ENCODE peak calls at places on chromosomes 4 and X, in seven cellular contexts. F is CD4-positive, alpha-beta T cell; R is testis; H is PC-3; N is dorsolateral prefrontal cortex; K is coronary artery; P is brain microvascular endothelial cell. J is an unnamed sample.

GRCh38 chr4:142550955-142551354 is 295.1 kb downstream of the INPP4B start:
- DNase-seq in H (peak), R (no peak), F (no peak), N (no peak), P (no peak), K (no peak), J (no peak)

GRCh38 chrX:46803140-46803539 is 33.7 kb upstream of the RP2 start:
- DNase-seq in F (no peak), K (no peak), N (no peak), P (no peak), H (peak), R (no peak), J (no peak)

GRCh38 chrX:14497184-14497666 is 32.1 kb upstream of the GLRA2 start:
- DNase-seq in K (no peak), N (no peak), R (no peak), H (no peak), P (peak), F (no peak), J (no peak)

GRCh38 chr4:183388777-183389176 is 55.7 kb upstream of the CDKN2AIP start:
- DNase-seq in H (no peak), R (no peak), N (no peak), P (no peak), K (no peak), F (no peak), J (no peak)

GRCh38 chr4:179372746-179373145 is 1930.5 kb upstream of the AGA start:
- DNase-seq in N (no peak), K (no peak), F (no peak), P (no peak), R (no peak), H (no peak), J (no peak)

GRCh38 chr4:182014989-182015388 is 228.2 kb upstream of the TENM3 start:
- DNase-seq in R (no peak), F (no peak), K (no peak), H (no peak), N (no peak), P (no peak), J (no peak)

GRCh38 chrX:102067966-102068723 is 57.3 kb upstream of the TCEAL2 start:
- DNase-seq in H (peak), P (peak), R (peak), N (no peak), K (no peak), F (no peak), J (no peak)

GRCh38 chrX:39675619-39676018 is 422.1 kb downstream of the BCOR start:
- DNase-seq in N (no peak), K (no peak), R (peak), H (no peak), F (no peak), P (no peak), J (no peak)

GRCh38 chr4:120331486-120332281 is 265.0 kb upstream of the MAD2L1 start:
- DNase-seq in F (no peak), P (no peak), K (no peak), H (peak), R (no peak), N (no peak), J (no peak)

GRCh38 chr4:35934370-35934981 is 309.8 kb downstream of the ARAP2 start:
- DNase-seq in N (no peak), H (peak), F (no peak), P (no peak), R (no peak), K (no peak), J (peak)

GRCh38 chr4:7323872-7324650 is 110.7 kb downstream of the PSAPL1 start:
- DNase-seq in N (peak), K (no peak), H (no peak), R (no peak), F (no peak), P (no peak), J (no peak)

GRCh38 chr4:165493359-165493758 is 114.6 kb downstream of the CPE start:
- DNase-seq in R (peak), F (peak), P (peak), N (peak), H (peak), K (no peak), J (peak)

GRCh38 chr4:1567808-1568581 is 116.1 kb downstream of the FAM53A start:
- DNase-seq in K (no peak), N (no peak), H (no peak), F (no peak), R (no peak), P (no peak), J (no peak)

GRCh38 chrX:13162772-13163171 is 118.4 kb upstream of the FAM9C start:
- DNase-seq in H (no peak), R (no peak), F (no peak), K (no peak), N (no peak), P (no peak), J (no peak)

GRCh38 chrX:40173662-40174593 is 76.2 kb upstream of the BCOR start:
- DNase-seq in H (peak), P (no peak), K (no peak), N (no peak), R (peak), F (no peak), J (no peak)

GRCh38 chr4:83389756-83390505 is 55.3 kb upstream of the HPSE start:
- DNase-seq in H (no peak), F (no peak), N (no peak), R (no peak), P (no peak), K (no peak), J (no peak)

GRCh38 chr4:6732441-6733357 is 16.7 kb downstream of the BLOC1S4 start:
- DNase-seq in R (peak), K (peak), H (peak), P (peak), N (peak), F (no peak), J (no peak)

GRCh38 chr4:14916554-14917304 is 85.6 kb upstream of the CPEB2 start:
- DNase-seq in R (no peak), H (peak), F (no peak), N (no peak), P (peak), K (no peak), J (no peak)

GRCh38 chrX:11143931-11144678 is 33.0 kb downstream of the HCCS start:
- DNase-seq in K (no peak), P (peak), H (peak), F (peak), R (peak), N (peak), J (peak)

GRCh38 chr4:140281828-140282227 is 91.6 kb upstream of the SCOC start:
- DNase-seq in F (no peak), H (no peak), N (no peak), P (no peak), R (no peak), K (no peak), J (no peak)

GRCh38 chr4:91681544-91681943 is 622.2 kb upstream of the GRID2 start:
- DNase-seq in K (no peak), N (no peak), H (peak), R (no peak), P (no peak), F (no peak), J (no peak)

GRCh38 chrX:17488036-17488435 is 113.0 kb downstream of the NHS start:
- DNase-seq in P (peak), N (no peak), K (no peak), R (peak), H (no peak), F (no peak), J (no peak)

GRCh38 chrX:12877386-12877785 is 10.5 kb downstream of the TLR7 start:
- DNase-seq in F (no peak), N (no peak), H (no peak), P (no peak), K (no peak), R (no peak), J (no peak)

GRCh38 chr4:186588503-186588902 is 33.1 kb upstream of the MTNR1A start:
- DNase-seq in R (no peak), H (no peak), K (no peak), P (no peak), F (no peak), N (no peak), J (no peak)

GRCh38 chrX:133913009-133913408 is 72.4 kb downstream of the GPC3 start:
- DNase-seq in R (no peak), F (no peak), K (no peak), N (no peak), H (no peak), P (no peak), J (no peak)

GRCh38 chr4:112649055-112649408 is 12.1 kb downstream of the LARP7 start:
- DNase-seq in N (no peak), K (no peak), F (no peak), R (no peak), P (no peak), H (no peak), J (no peak)

GRCh38 chr4:112648263-112649054 is 11.5 kb downstream of the LARP7 start:
- DNase-seq in K (no peak), P (no peak), H (no peak), F (no peak), R (no peak), N (no peak), J (no peak)

GRCh38 chr4:112645541-112646329 is 8.8 kb downstream of the LARP7 start:
- DNase-seq in N (no peak), P (no peak), R (no peak), K (no peak), H (no peak), F (no peak), J (no peak)

GRCh38 chr4:112647785-112648184 is 10.8 kb downstream of the LARP7 start:
- DNase-seq in R (no peak), P (peak), H (no peak), N (no peak), K (no peak), F (no peak), J (peak)

DNA sequence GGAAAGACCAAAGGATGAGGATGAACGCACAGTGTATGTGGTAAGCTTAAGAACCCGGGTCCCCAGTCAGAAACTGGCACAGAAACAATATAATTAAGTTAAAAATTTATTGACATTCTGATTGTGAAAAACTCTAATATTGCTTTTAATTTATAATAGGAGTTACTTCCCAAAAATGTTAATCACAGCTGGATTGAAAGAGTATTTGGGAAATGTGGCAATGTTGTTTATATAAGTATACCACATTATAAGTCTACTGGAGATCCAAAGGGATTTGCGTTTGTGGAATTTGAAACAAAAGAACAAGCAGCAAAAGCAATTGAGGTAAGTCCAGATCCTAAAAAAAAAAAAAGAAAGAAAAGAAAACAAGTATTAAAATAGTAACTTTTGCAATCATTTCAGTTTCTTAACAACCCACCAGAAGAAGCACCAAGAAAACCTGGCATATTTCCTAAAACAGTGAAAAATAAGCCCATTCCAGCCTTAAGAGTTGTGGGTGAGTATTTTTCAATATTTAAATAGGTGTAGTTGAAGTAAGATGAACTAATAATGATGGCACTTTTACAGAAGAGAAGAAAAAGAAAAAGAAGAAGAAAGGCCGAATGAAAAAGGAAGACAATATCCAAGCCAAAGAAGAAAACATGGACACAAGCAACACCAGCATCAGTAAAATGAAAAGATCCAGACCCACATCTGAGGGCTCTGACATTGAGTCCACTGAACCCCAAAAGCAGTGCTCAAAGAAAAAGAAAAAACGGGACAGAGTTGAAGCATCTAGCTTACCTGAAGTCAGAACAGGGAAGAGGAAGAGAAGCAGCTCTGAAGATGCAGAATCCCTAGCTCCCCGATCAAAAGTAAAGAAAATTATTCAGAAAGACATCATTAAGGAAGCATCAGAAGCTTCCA is 9.9 kb downstream of the LARP7 start:
- DNase-seq in P (no peak), N (no peak), K (no peak), H (no peak), F (no peak), R (no peak), J (no peak)
- H3K27ac ChIP-seq in P (no peak), N (no peak), K (no peak), H (no peak), F (no peak), R (no peak), J (no peak)

DNA sequence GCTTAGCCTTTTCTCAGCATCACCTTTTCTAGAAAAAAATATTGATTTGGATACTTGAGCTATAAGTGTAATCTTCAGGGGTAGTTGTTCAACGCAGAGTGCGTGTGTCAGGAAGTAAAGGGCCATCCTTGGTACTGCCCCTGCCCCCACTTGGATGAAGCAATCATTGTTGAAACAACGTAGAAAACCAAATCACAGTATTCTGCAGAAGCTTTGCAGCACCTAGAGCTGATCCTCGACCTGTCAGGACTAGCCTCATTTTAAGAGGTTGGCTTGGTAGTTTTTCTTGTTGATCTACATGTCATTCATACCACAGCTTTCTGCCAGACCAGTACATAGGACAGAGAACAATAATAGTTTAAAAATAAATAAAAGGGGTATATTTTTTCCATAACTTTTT is 65.3 kb upstream of the MYOZ2 start:
- DNase-seq in N (no peak), K (no peak), R (no peak), H (no peak), P (no peak), F (no peak), J (no peak)
- H3K27ac ChIP-seq in N (no peak), K (no peak), R (no peak), H (no peak), P (no peak), F (no peak), J (no peak)

GRCh38 chrX:48961585-48962091 is 4.2 kb upstream of the OTUD5 start:
- DNase-seq in K (peak), P (peak), H (no peak), R (peak), F (no peak), N (no peak), J (no peak)
- H3K27ac ChIP-seq in K (no peak), P (no peak), H (no peak), R (no peak), F (no peak), N (no peak), J (no peak)

GRCh38 chrX:148592595-148592994 is 92.2 kb downstream of the AFF2 start:
- DNase-seq in F (no peak), H (no peak), N (no peak), P (no peak), K (no peak), R (no peak), J (no peak)
- H3K27ac ChIP-seq in F (no peak), H (no peak), N (no peak), P (no peak), K (no peak), R (no peak), J (no peak)

J was measured in SK-N-MC.